ENCODE peak calls at places on chromosome 2, in nine cellular contexts. J, N, D, H, Y, V, X, U and L are unnamed samples.

GRCh38 chr2:43133708-43134570 is 92.5 kb downstream of the ZFP36L2 start:
- DNase-seq in J (no peak), N (no peak), D (peak), H (peak), Y (no peak), V (peak), X (peak), U (no peak), L (no peak)

GRCh38 chr2:233929352-233929843 is 12.2 kb downstream of the TRPM8 start:
- DNase-seq in J (peak), N (no peak), D (no peak), H (no peak), Y (no peak), V (no peak), X (no peak), U (peak), L (no peak)

GRCh38 chr2:110873597-110874525 is 141.5 kb downstream of the ACOXL start:
- DNase-seq in J (no peak), N (no peak), D (no peak), H (no peak), Y (no peak), V (no peak), X (no peak), U (no peak), L (no peak)

GRCh38 chr2:23037596-23037995 is 347.4 kb upstream of the KLHL29 start:
- DNase-seq in J (no peak), N (no peak), D (no peak), H (no peak), Y (no peak), V (no peak), X (no peak), U (no peak), L (no peak)

GRCh38 chr2:18788590-18788989 is 199.2 kb upstream of the NT5C1B start:
- DNase-seq in J (peak), N (no peak), D (no peak), H (no peak), Y (peak), V (no peak), X (no peak), U (no peak), L (peak)

GRCh38 chr2:105822186-105822585 is 77.5 kb downstream of the NCK2 start:
- DNase-seq in J (no peak), N (no peak), D (no peak), H (no peak), Y (no peak), V (peak), X (peak), U (no peak), L (no peak)

GRCh38 chr2:19488009-19488691 is 129.7 kb upstream of the OSR1 start:
- DNase-seq in J (peak), N (no peak), D (no peak), H (no peak), Y (peak), V (no peak), X (no peak), U (peak), L (peak)

GRCh38 chr2:190585000-190585678 is 50.6 kb upstream of the NEMP2 start:
- DNase-seq in J (no peak), N (no peak), D (no peak), H (no peak), Y (no peak), V (no peak), X (no peak), U (no peak), L (no peak)

GRCh38 chr2:6069354-6069753 is 377.2 kb downstream of the SOX11 start:
- DNase-seq in J (no peak), N (no peak), D (no peak), H (no peak), Y (no peak), V (no peak), X (no peak), U (no peak), L (no peak)

GRCh38 chr2:65396348-65397026 is 35.9 kb downstream of the SPRED2 start:
- DNase-seq in J (no peak), N (no peak), D (no peak), H (no peak), Y (no peak), V (no peak), X (no peak), U (no peak), L (peak)

GRCh38 chr2:12243381-12243780 is 473.4 kb upstream of the TRIB2 start:
- DNase-seq in J (no peak), N (peak), D (no peak), H (no peak), Y (peak), V (no peak), X (no peak), U (no peak), L (peak)

GRCh38 chr2:98142106-98142815 is 55.3 kb downstream of the VWA3B start:
- DNase-seq in J (no peak), N (no peak), D (no peak), H (no peak), Y (no peak), V (no peak), X (no peak), U (no peak), L (no peak)

GRCh38 chr2:23096905-23097602 is 287.9 kb upstream of the KLHL29 start:
- DNase-seq in J (peak), N (no peak), D (no peak), H (no peak), Y (no peak), V (no peak), X (no peak), U (no peak), L (no peak)

GRCh38 chr2:139924070-139924469 is 1143.9 kb upstream of the NXPH2 start:
- DNase-seq in J (no peak), N (no peak), D (no peak), H (no peak), Y (no peak), V (no peak), X (no peak), U (no peak), L (no peak)

GRCh38 chr2:96423281-96423680 is 81.9 kb downstream of the NEURL3 start:
- DNase-seq in J (peak), N (no peak), D (no peak), H (no peak), Y (no peak), V (no peak), X (no peak), U (no peak), L (no peak)

GRCh38 chr2:172096661-172097547 is 5.8 kb downstream of the DLX2 start:
- DNase-seq in J (no peak), N (peak), D (no peak), H (no peak), Y (peak), V (no peak), X (no peak), U (peak), L (peak)

GRCh38 chr2:69089244-69089643 is 76.3 kb downstream of the ANTXR1 start:
- DNase-seq in J (no peak), N (no peak), D (no peak), H (no peak), Y (no peak), V (no peak), X (no peak), U (no peak), L (peak)

GRCh38 chr2:173221081-173221695 is 133.5 kb upstream of the CDCA7 start:
- DNase-seq in J (no peak), N (no peak), D (no peak), H (no peak), Y (no peak), V (no peak), X (no peak), U (no peak), L (no peak)

GRCh38 chr2:19801367-19802087 is 100.3 kb downstream of the TTC32 start:
- DNase-seq in J (peak), N (peak), D (no peak), H (no peak), Y (peak), V (no peak), X (no peak), U (peak), L (peak)

GRCh38 chr2:8609357-8609804 is 72.5 kb upstream of the ID2 start:
- DNase-seq in J (no peak), N (peak), D (no peak), H (no peak), Y (peak), V (no peak), X (no peak), U (no peak), L (peak)

GRCh38 chr2:120907822-120908221 is 172.2 kb downstream of the GLI2 start:
- DNase-seq in J (no peak), N (no peak), D (no peak), H (no peak), Y (no peak), V (no peak), X (no peak), U (no peak), L (no peak)

GRCh38 chr2:241105641-241106040 is 3.6 kb upstream of the MTERF4 start:
- DNase-seq in J (no peak), N (no peak), D (no peak), H (no peak), Y (no peak), V (no peak), X (no peak), U (no peak), L (no peak)

GRCh38 chr2:3242747-3243369 is 134.8 kb downstream of the EIPR1 start:
- DNase-seq in J (no peak), N (no peak), D (peak), H (no peak), Y (no peak), V (peak), X (peak), U (no peak), L (no peak)

GRCh38 chr2:175476950-175477349 is 295.4 kb upstream of the ATP5MC3 start:
- DNase-seq in J (no peak), N (no peak), D (no peak), H (no peak), Y (no peak), V (no peak), X (no peak), U (no peak), L (no peak)